ENCODE peak calls at places on chromosomes 2 and 18, in six cellular contexts. M is astrocyte, E is H7, R is SJSA1, X is NB4, W is esophagus squamous epithelium. T is an unnamed sample.

GRCh38 chr2:208012449-208012848 is 12.9 kb downstream of the PLEKHM3 start:
- DNase-seq in M (no peak), E (no peak), R (no peak), X (peak), W (no peak), T (no peak)

GRCh38 chr2:213237787-213238186 is 46.5 kb upstream of the SPAG16 start:
- DNase-seq in M (no peak), E (no peak), R (peak), X (no peak), W (no peak), T (no peak)

GRCh38 chr2:172962824-172963223 is 112.8 kb upstream of the MAP3K20 start:
- DNase-seq in M (peak), E (no peak), R (no peak), X (peak), W (no peak), T (no peak)

GRCh38 chr18:54127759-54128378 is 96.6 kb downstream of the MBD2 start:
- DNase-seq in M (no peak), E (peak), R (peak), X (peak), W (no peak), T (no peak)

GRCh38 chr2:177118636-177119035 is 94.0 kb upstream of the HNRNPA3 start:
- DNase-seq in M (no peak), E (no peak), R (no peak), X (no peak), W (no peak), T (no peak)

GRCh38 chr2:44713170-44713569 is 228.3 kb upstream of the SIX3 start:
- DNase-seq in M (no peak), E (no peak), R (no peak), X (no peak), W (no peak), T (no peak)

GRCh38 chr2:205704101-205704741 is 21.9 kb downstream of the NRP2 start:
- DNase-seq in M (peak), E (no peak), R (peak), X (no peak), W (no peak), T (no peak)

GRCh38 chr2:63122921-63123320 is 72.3 kb downstream of the OTX1 start:
- DNase-seq in M (no peak), E (no peak), R (no peak), X (no peak), W (no peak), T (no peak)

GRCh38 chr2:234257859-234258561 is 207.5 kb downstream of the SPP2 start:
- DNase-seq in M (peak), E (peak), R (peak), X (peak), W (no peak), T (no peak)

GRCh38 chr18:70419526-70419925 is 130.7 kb downstream of the SOCS6 start:
- DNase-seq in M (peak), E (no peak), R (no peak), X (no peak), W (no peak), T (no peak)

GRCh38 chr2:111654829-111655228 is 229.2 kb downstream of the ANAPC1 start:
- DNase-seq in M (no peak), E (no peak), R (no peak), X (no peak), W (no peak), T (no peak)

GRCh38 chr2:200430017-200430416 is 79.9 kb downstream of the KCTD18 start:
- DNase-seq in M (no peak), E (no peak), R (no peak), X (no peak), W (no peak), T (no peak)

GRCh38 chr2:218012306-218012705 is 9.5 kb upstream of the TNS1 start:
- DNase-seq in M (no peak), E (no peak), R (no peak), X (no peak), W (no peak), T (no peak)

GRCh38 chr2:205012961-205013360 is 467.7 kb downstream of the PARD3B start:
- DNase-seq in M (no peak), E (no peak), R (no peak), X (no peak), W (no peak), T (no peak)

GRCh38 chr2:173221937-173222594 is 132.6 kb upstream of the CDCA7 start:
- DNase-seq in M (no peak), E (no peak), R (no peak), X (no peak), W (no peak), T (no peak)

GRCh38 chr2:26429779-26430654 is 28.3 kb downstream of the DRC1 start:
- DNase-seq in M (peak), E (no peak), R (no peak), X (no peak), W (no peak), T (no peak)

GRCh38 chr2:38876407-38876806 is 631 bp downstream of the MORN2 start:
- DNase-seq in M (no peak), E (no peak), R (peak), X (no peak), W (no peak), T (no peak)

GRCh38 chr2:219571311-219572236 is at the start of gene OBSL1:
- DNase-seq in M (peak), E (peak), R (peak), X (peak), W (no peak), T (no peak)

GRCh38 chr2:76391663-76392062 is 680.9 kb upstream of the GCFC2 start:
- DNase-seq in M (no peak), E (no peak), R (no peak), X (no peak), W (no peak), T (no peak)

GRCh38 chr2:237791977-237792727 is 6.4 kb upstream of the RBM44 start:
- DNase-seq in M (no peak), E (peak), R (no peak), X (no peak), W (no peak), T (no peak)

GRCh38 chr18:62510744-62511143 is 12.1 kb upstream of the ZCCHC2 start:
- DNase-seq in M (no peak), E (no peak), R (no peak), X (no peak), W (no peak), T (no peak)

GRCh38 chr18:62506495-62507143 is 16.2 kb upstream of the ZCCHC2 start:
- DNase-seq in M (no peak), E (peak), R (peak), X (no peak), W (no peak), T (no peak)

GRCh38 chr18:62500966-62501591 is 21.7 kb upstream of the ZCCHC2 start:
- DNase-seq in M (no peak), E (no peak), R (no peak), X (no peak), W (no peak), T (no peak)

GRCh38 chr18:62509779-62510178 is 13.0 kb upstream of the ZCCHC2 start:
- DNase-seq in M (no peak), E (no peak), R (no peak), X (no peak), W (no peak), T (no peak)

GRCh38 chr18:62505669-62506494 is 16.9 kb upstream of the ZCCHC2 start:
- DNase-seq in M (no peak), E (no peak), R (peak), X (peak), W (no peak), T (no peak)
- H3K4me3 ChIP-seq in M (no peak), E (no peak), R (peak), X (peak), W (peak), T (peak)

GRCh38 chr18:77376733-77377094 is 127.1 kb downstream of the GALR1 start:
- DNase-seq in M (no peak), E (no peak), R (no peak), X (no peak), W (no peak), T (no peak)

GRCh38 chr18:77376043-77376732 is 126.5 kb downstream of the GALR1 start:
- DNase-seq in M (no peak), E (no peak), R (no peak), X (no peak), W (no peak), T (no peak)

GRCh38 chr18:77377813-77378212 is 128.2 kb downstream of the GALR1 start:
- DNase-seq in M (no peak), E (no peak), R (no peak), X (no peak), W (no peak), T (no peak)

GRCh38 chr18:77369644-77370043 is 120.0 kb downstream of the GALR1 start:
- DNase-seq in M (no peak), E (no peak), R (no peak), X (no peak), W (no peak), T (no peak)

GRCh38 chr18:77374106-77374505 is 124.5 kb downstream of the GALR1 start:
- DNase-seq in M (no peak), E (no peak), R (no peak), X (no peak), W (no peak), T (no peak)
- H3K4me3 ChIP-seq in M (no peak), E (no peak), R (no peak), X (no peak), W (no peak), T (no peak)

DNA sequence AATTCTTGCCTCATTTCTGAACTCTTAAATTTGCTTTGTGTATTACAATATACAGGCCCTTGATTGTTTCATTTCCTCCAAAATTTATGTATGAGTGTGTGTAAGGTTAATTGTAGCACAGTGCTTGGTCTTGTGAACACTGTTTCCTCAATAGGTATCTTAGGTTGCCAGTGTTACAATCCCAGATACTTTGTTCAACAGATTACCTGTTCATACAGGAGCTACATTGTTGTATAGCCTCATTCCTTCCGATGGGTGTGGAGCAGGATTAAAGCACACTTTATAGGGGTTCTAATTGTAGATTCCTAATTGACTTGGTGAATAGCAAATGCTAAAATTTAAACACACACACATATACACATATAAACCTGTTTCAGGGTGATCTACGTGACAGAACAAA is 10.7 kb downstream of the RBBP8 start:
- DNase-seq in M (no peak), E (no peak), R (no peak), X (no peak), W (no peak), T (no peak)
- H3K4me3 ChIP-seq in M (no peak), E (no peak), R (no peak), X (no peak), W (no peak), T (no peak)

GRCh38 chr2:73268368-73268830 is 15.9 kb downstream of the FBXO41 start:
- DNase-seq in M (no peak), E (no peak), R (no peak), X (no peak), W (no peak), T (no peak)

GRCh38 chr2:73268831-73269685 is 15.2 kb downstream of the FBXO41 start:
- DNase-seq in M (no peak), E (peak), R (no peak), X (no peak), W (no peak), T (peak)

GRCh38 chr2:73267008-73267407 is 17.3 kb downstream of the FBXO41 start:
- DNase-seq in M (no peak), E (no peak), R (no peak), X (no peak), W (no peak), T (no peak)

GRCh38 chr2:73272270-73272669 is 12.0 kb downstream of the FBXO41 start:
- DNase-seq in M (no peak), E (no peak), R (no peak), X (no peak), W (no peak), T (no peak)

DNA sequence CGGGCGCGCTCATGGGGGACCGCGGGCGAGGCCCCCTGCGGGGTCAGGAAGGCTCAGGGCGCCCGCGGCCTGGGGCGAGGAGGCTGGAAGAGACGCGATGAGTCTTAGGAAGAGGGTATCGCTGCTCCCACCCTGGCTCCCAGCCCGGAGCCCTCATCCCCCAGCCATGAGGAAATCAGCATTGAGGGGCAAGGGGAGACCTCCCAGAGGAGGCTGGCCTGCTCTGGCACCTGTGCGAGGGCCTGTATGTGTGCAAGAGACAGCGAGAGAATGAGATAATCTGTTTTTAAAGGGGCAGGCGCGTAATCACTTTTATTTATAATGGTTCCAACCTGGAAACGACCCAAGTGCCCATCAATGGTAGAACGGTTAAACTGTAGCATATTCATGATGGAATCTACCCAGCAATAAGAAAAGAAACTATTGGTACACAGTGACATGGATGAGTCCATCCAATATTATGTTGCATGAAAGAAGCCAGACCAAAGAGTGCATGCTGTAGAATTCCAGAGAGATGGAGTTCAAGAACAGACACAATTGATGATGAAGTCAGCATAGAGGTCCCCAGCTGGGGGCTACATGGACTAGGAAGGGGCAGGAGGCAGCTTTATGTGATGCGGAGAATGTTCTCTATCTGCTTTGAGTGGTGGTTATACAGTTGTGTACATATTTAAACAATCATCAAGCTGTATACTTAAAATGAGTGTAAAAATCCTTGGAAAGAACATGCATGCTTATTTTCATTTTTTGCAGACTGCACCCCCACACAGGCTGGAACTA is 14.4 kb downstream of the FBXO41 start:
- DNase-seq in M (no peak), E (no peak), R (no peak), X (no peak), W (no peak), T (no peak)
- H3K4me3 ChIP-seq in M (no peak), E (peak), R (no peak), X (no peak), W (peak), T (peak)

T was measured in CD8-positive, alpha-beta memory T cell.